ENCODE peak calls at places on chromosomes 16 and 17, in five cellular contexts. D is NCI-H1417 treated with DMSO at 0.1 percent for 48 hours, H is frontal cortex, P is ELR, E is NCI-H345. I is an unnamed sample.

GRCh38 chr16:373020-373598 is 2.8 kb upstream of the MRPL28 start:
- DNase-seq in D (no peak), H (no peak), P (no peak), E (no peak), I (no peak)

GRCh38 chr16:12111819-12112218 is 135.3 kb downstream of the SNX29 start:
- DNase-seq in D (no peak), H (no peak), P (no peak), E (no peak), I (no peak)

GRCh38 chr17:61381537-61381936 is 18.1 kb upstream of the TBX2 start:
- DNase-seq in D (no peak), H (no peak), P (no peak), E (no peak), I (no peak)

GRCh38 chr17:41315814-41316430 is 412 bp upstream of the KRTAP17-1 start:
- DNase-seq in D (no peak), H (no peak), P (no peak), E (no peak), I (no peak)

GRCh38 chr16:24717411-24717810 is 12.0 kb upstream of the TNRC6A start:
- DNase-seq in D (no peak), H (no peak), P (no peak), E (no peak), I (no peak)

GRCh38 chr17:42422958-42423712 is at the start of gene CAVIN1:
- DNase-seq in D (no peak), H (peak; percentile 90), P (peak; percentile 98), E (no peak), I (no peak)

GRCh38 chr16:81280393-81280792 is 34.4 kb upstream of the GAN start:
- DNase-seq in D (no peak), H (no peak), P (peak; percentile 46), E (no peak), I (no peak)

GRCh38 chr17:61614219-61614618 is 23.2 kb upstream of the NACA2 start:
- DNase-seq in D (no peak), H (no peak), P (no peak), E (no peak), I (no peak)

GRCh38 chr16:25110392-25110947 is 1.1 kb upstream of the LCMT1 start:
- DNase-seq in D (no peak), H (no peak), P (peak; percentile 8), E (no peak), I (no peak)

GRCh38 chr16:11161974-11162373 is 94.0 kb downstream of the SOCS1 start:
- DNase-seq in D (no peak), H (no peak), P (no peak), E (no peak), I (no peak)

GRCh38 chr17:45129426-45129939 is 2.8 kb downstream of the PLCD3 start:
- DNase-seq in D (no peak), H (no peak), P (no peak), E (no peak), I (no peak)

GRCh38 chr16:72794319-72794718 is 253.6 kb downstream of the ZFHX3 start:
- DNase-seq in D (no peak), H (no peak), P (no peak), E (no peak), I (no peak)

GRCh38 chr16:56742030-56742984 is 12.4 kb downstream of the NUP93 start:
- DNase-seq in D (no peak), H (no peak), P (peak; percentile 94), E (no peak), I (no peak)

GRCh38 chr17:75693500-75694481 is 26.7 kb downstream of the SAP30BP start:
- DNase-seq in D (no peak), H (no peak), P (peak; percentile 96), E (no peak), I (no peak)

GRCh38 chr16:88941051-88941932 is 35.7 kb downstream of the CBFA2T3 start:
- DNase-seq in D (no peak), H (peak; percentile 64), P (no peak), E (peak; percentile 46), I (no peak)

GRCh38 chr17:61641084-61641483 is 50.1 kb upstream of the NACA2 start:
- DNase-seq in D (no peak), H (no peak), P (no peak), E (no peak), I (no peak)

GRCh38 chr17:49403514-49404289 is 11.0 kb downstream of the PHB1 start:
- DNase-seq in D (no peak), H (no peak), P (no peak), E (no peak), I (no peak)

GRCh38 chr17:50853015-50853615 is 13.0 kb downstream of the TOB1 start:
- DNase-seq in D (no peak), H (no peak), P (no peak), E (no peak), I (no peak)

GRCh38 chr16:1788708-1789100 is 4.8 kb downstream of the IGFALS start:
- DNase-seq in D (no peak), H (no peak), P (no peak), E (no peak), I (no peak)

GRCh38 chr16:55470533-55471371 is 8.2 kb upstream of the MMP2 start:
- DNase-seq in D (no peak), H (no peak), P (peak; percentile 36), E (no peak), I (no peak)

GRCh38 chr17:65022751-65023421 is 33.7 kb downstream of the GNA13 start:
- DNase-seq in D (no peak), H (no peak), P (peak; percentile 93), E (peak; percentile 25), I (no peak)

GRCh38 chr17:4718276-4718675 is 7.8 kb downstream of the ARRB2 start:
- DNase-seq in D (no peak), H (no peak), P (no peak), E (no peak), I (no peak)

GRCh38 chr16:46757339-46758050 is 9.4 kb upstream of the MYLK3 start:
- DNase-seq in D (no peak), H (no peak), P (no peak), E (peak; percentile 55), I (no peak)

GRCh38 chr16:81680444-81681263 is 98.4 kb upstream of the PLCG2 start:
- DNase-seq in D (no peak), H (no peak), P (no peak), E (no peak), I (no peak)

GRCh38 chr16:4029816-4030215 is 86.4 kb downstream of the ADCY9 start:
- DNase-seq in D (no peak), H (no peak), P (no peak), E (peak; percentile 69), I (no peak)

GRCh38 chr16:26269663-26270062 is 577.9 kb downstream of the HS3ST4 start:
- DNase-seq in D (no peak), H (no peak), P (no peak), E (no peak), I (peak; percentile 19)

GRCh38 chr17:80034977-80035686 is 540 bp downstream of the TBC1D16 start:
- DNase-seq in D (no peak), H (no peak), P (peak; percentile 64), E (no peak), I (peak; percentile 72)

GRCh38 chr16:77679336-77679735 is 43.0 kb upstream of the NUDT7 start:
- DNase-seq in D (no peak), H (no peak), P (no peak), E (no peak), I (no peak)